ENCODE peak calls at places on chromosome 13, in four cellular contexts. M is GM12892, F is upper lobe of left lung, P is sigmoid colon. L is an unnamed sample.

GRCh38 chr13:29924482-29924884 is 74.1 kb upstream of the UBL3 start:
- DNase-seq in M (no peak), P (no peak), F (no peak), L (no peak)

GRCh38 chr13:77429320-77430142 is 102.6 kb upstream of the MYCBP2 start:
- DNase-seq in F (no peak), P (no peak), M (no peak), L (no peak)

GRCh38 chr13:94080527-94080926 is 399.0 kb downstream of the DCT start:
- DNase-seq in M (no peak), P (no peak), F (no peak), L (no peak)

GRCh38 chr13:40800559-40800958 is 11.1 kb downstream of the SLC25A15 start:
- DNase-seq in F (no peak), P (no peak), M (no peak), L (no peak)

GRCh38 chr13:36712785-36713184 is 39.0 kb downstream of the SERTM1 start:
- DNase-seq in P (no peak), F (no peak), M (no peak), L (no peak)

GRCh38 chr13:108342369-108343289 is 73.1 kb downstream of the TNFSF13B start:
- DNase-seq in M (no peak), F (no peak), P (no peak), L (no peak)

GRCh38 chr13:50686547-50686946 is 156.9 kb downstream of the DLEU7 start:
- DNase-seq in P (no peak), F (no peak), M (no peak), L (peak)

GRCh38 chr13:74111901-74112824 is 22.0 kb downstream of the KLF12 start:
- DNase-seq in M (no peak), F (no peak), P (no peak), L (no peak)

GRCh38 chr13:94712287-94712811 is at the start of gene SOX21:
- DNase-seq in M (no peak), P (no peak), F (no peak), L (no peak)

GRCh38 chr13:78520425-78520824 is 82.9 kb downstream of the POU4F1 start:
- DNase-seq in M (no peak), P (no peak), F (no peak), L (no peak)

GRCh38 chr13:52835071-52835793 is 13.2 kb downstream of the PCDH8 start:
- DNase-seq in M (no peak), P (no peak), F (no peak), L (no peak)

GRCh38 chr13:27476943-27477681 is 26.7 kb upstream of the MTIF3 start:
- DNase-seq in M (peak), P (no peak), F (peak), L (peak)

GRCh38 chr13:50608357-50608756 is 235.1 kb downstream of the DLEU7 start:
- DNase-seq in M (no peak), F (no peak), P (no peak), L (no peak)

GRCh38 chr13:109148243-109148642 is 518.8 kb downstream of the MYO16 start:
- DNase-seq in M (no peak), P (no peak), F (no peak), L (no peak)

GRCh38 chr13:106570354-106570822 is 2.5 kb upstream of the ARGLU1 start:
- DNase-seq in F (peak), P (peak), M (no peak), L (no peak)

GRCh38 chr13:48000559-48001126 is 430 bp downstream of the SUCLA2 start:
- DNase-seq in P (peak), M (no peak), F (no peak), L (peak)

GRCh38 chr13:50081106-50081898 is 66.1 kb downstream of the KCNRG start:
- DNase-seq in M (no peak), F (peak), P (peak), L (peak)

GRCh38 chr13:50707533-50708096 is 135.9 kb downstream of the DLEU7 start:
- DNase-seq in P (no peak), M (no peak), F (no peak), L (no peak)

GRCh38 chr13:34522818-34523217 is 419.3 kb upstream of the NBEA start:
- DNase-seq in F (no peak), M (no peak), P (no peak), L (no peak)

GRCh38 chr13:20193142-20193923 is 595 bp upstream of the GJB2 start:
- DNase-seq in P (no peak), F (peak), M (no peak), L (no peak)

GRCh38 chr13:91639316-91639715 is 240.9 kb downstream of the GPC5 start:
- DNase-seq in P (no peak), M (no peak), F (no peak), L (no peak)

GRCh38 chr13:95199896-95200295 is 101.4 kb downstream of the ABCC4 start:
- DNase-seq in M (no peak), F (no peak), P (no peak), L (no peak)

GRCh38 chr13:50979187-50979586 is 69.6 kb downstream of the RNASEH2B start:
- DNase-seq in P (no peak), M (no peak), F (no peak), L (no peak)

GRCh38 chr13:113371061-113371460 is 7.1 kb upstream of the GRTP1 start:
- DNase-seq in M (no peak), P (peak), F (peak), L (no peak)

GRCh38 chr13:77390391-77390790 is 63.5 kb upstream of the MYCBP2 start:
- DNase-seq in P (no peak), M (no peak), F (no peak), L (no peak)

GRCh38 chr13:98983182-98983581 is 5.3 kb upstream of the DOCK9 start:
- DNase-seq in P (no peak), M (no peak), F (no peak), L (no peak)

GRCh38 chr13:26965976-26966375 is 205.4 kb upstream of the GPR12 start:
- DNase-seq in M (no peak), P (peak), F (no peak), L (no peak)

GRCh38 chr13:48920730-48921129 is 55.0 kb upstream of the FNDC3A start:
- DNase-seq in P (no peak), M (no peak), F (no peak), L (no peak)

GRCh38 chr13:23567792-23568480 is 2.3 kb upstream of the TNFRSF19 start:
- DNase-seq in P (no peak), F (no peak), M (no peak), L (no peak)

GRCh38 chr13:100130092-100130491 is 41.2 kb downstream of the PCCA start:
- DNase-seq in P (no peak), M (no peak), F (no peak), L (no peak)

GRCh38 chr13:113291997-113292862 is 4.8 kb upstream of the LAMP1 start:
- DNase-seq in P (no peak), F (peak), M (no peak), L (no peak)

GRCh38 chr13:99657848-99658265 is 156.6 kb downstream of the TM9SF2 start:
- DNase-seq in P (no peak), M (no peak), F (peak), L (no peak)

GRCh38 chr13:80235131-80235530 is 105.8 kb downstream of the SPRY2 start:
- DNase-seq in F (no peak), M (no peak), P (no peak), L (no peak)

GRCh38 chr13:107860284-107860683 is 355.1 kb downstream of the LIG4 start:
- DNase-seq in P (no peak), M (no peak), F (no peak), L (no peak)

GRCh38 chr13:101514695-101515275 is 62.3 kb downstream of the ITGBL1 start:
- DNase-seq in P (no peak), M (no peak), F (no peak), L (no peak)

DNA sequence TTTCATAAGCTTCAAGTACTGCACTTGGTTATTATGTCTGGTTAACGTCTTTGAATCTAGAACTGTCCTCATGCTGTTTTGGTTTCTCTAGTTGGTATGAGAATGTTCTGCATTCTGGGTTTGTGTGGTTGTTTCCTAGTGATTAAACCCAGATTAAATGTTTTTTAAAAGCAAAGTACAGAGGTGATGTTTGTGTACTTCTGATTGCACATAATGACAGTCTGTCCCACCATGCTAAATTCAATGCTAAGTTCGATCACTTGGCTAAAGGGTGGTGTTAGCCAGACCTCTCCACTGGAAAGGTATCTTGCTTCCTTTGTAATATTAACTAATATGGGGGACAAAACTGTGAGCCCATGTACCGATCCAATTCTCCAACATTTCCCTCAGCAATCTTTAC is 14.6 kb downstream of the N4BP2L1 start:
- DNase-seq in F (no peak), P (no peak), M (no peak), L (no peak)
- TF ChIP-seq POLR2AphosphoS5 in F (no peak), P (no peak), M (no peak), L (no peak)

GRCh38 chr13:46803586-46803985 is 6.6 kb upstream of the ESD start:
- DNase-seq in P (no peak), F (no peak), M (no peak), L (no peak)

GRCh38 chr13:46799139-46799538 is 2.2 kb upstream of the ESD start:
- DNase-seq in M (no peak), P (no peak), F (no peak), L (no peak)

GRCh38 chr13:46801831-46802230 is 4.9 kb upstream of the ESD start:
- DNase-seq in M (no peak), F (no peak), P (no peak), L (no peak)

DNA sequence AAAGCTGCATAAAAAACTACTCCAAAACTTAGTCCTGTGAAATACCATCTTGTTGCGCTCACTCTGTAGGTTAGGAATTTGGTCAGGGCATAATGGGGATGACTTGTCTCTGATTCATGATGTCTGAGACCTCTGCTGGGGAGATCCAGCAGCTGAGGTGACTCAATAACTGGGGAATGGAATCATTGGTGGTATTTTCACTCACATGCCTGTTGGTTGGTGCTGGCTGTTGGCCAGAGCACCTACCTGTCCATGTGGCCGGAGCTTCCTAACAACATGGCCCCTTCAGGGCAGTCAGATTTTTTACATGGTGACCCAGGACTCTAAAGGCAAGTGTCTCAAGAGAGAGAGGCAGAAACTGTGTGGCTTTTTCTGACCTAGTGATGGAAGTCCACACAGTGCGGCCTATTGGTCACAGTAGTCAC is 7.4 kb upstream of the ESD start:
- DNase-seq in F (no peak), P (no peak), M (no peak), L (no peak)
- TF ChIP-seq POLR2AphosphoS5 in F (no peak), P (no peak), M (no peak), L (no peak)

GRCh38 chr13:110775576-110775975 is 62.1 kb downstream of the ING1 start:
- DNase-seq in M (no peak), P (no peak), F (no peak), L (no peak)

GRCh38 chr13:110774490-110774889 is 61.0 kb downstream of the ING1 start:
- DNase-seq in M (no peak), P (no peak), F (no peak), L (no peak)

GRCh38 chr13:110773480-110773879 is 60.0 kb downstream of the ING1 start:
- DNase-seq in P (no peak), F (no peak), M (no peak), L (no peak)

GRCh38 chr13:110772091-110772984 is 58.8 kb downstream of the ING1 start:
- DNase-seq in P (no peak), F (no peak), M (no peak), L (no peak)

GRCh38 chr13:110774051-110774450 is 60.6 kb downstream of the ING1 start:
- DNase-seq in P (no peak), M (no peak), F (no peak), L (no peak)
- TF ChIP-seq POLR2AphosphoS5 in P (no peak), M (no peak), F (no peak), L (no peak)

GRCh38 chr13:33258437-33259193 is 26.9 kb downstream of the STARD13 start:
- DNase-seq in M (no peak), P (no peak), F (no peak), L (no peak)
- TF ChIP-seq POLR2AphosphoS5 in M (no peak), P (no peak), F (no peak), L (no peak)